ENCODE peak calls at places on chromosome 1, in five cellular contexts. Q, V, U, B and N are unnamed samples.

GRCh38 chr1:231639819-231640218 is 13.2 kb downstream of the DISC1 start:
- DNase-seq in Q (no peak), V (no peak), U (no peak), B (no peak), N (no peak)

GRCh38 chr1:14773621-14774020 is 175.1 kb downstream of the KAZN start:
- DNase-seq in Q (no peak), V (peak), U (no peak), B (no peak), N (peak)

GRCh38 chr1:61566177-61566576 is 158.8 kb downstream of the TM2D1 start:
- DNase-seq in U (no peak), B (no peak), V (no peak), Q (no peak), N (no peak)

GRCh38 chr1:214187152-214187900 is 93.6 kb upstream of the SMYD2 start:
- DNase-seq in Q (no peak), V (peak), B (no peak), U (no peak), N (no peak)

GRCh38 chr1:12406218-12407021 is 176.6 kb downstream of the VPS13D start:
- DNase-seq in U (no peak), V (peak), B (no peak), Q (no peak), N (peak)

GRCh38 chr1:167542109-167543032 is 11.2 kb downstream of the CREG1 start:
- DNase-seq in Q (no peak), U (no peak), B (no peak), V (no peak), N (peak)

GRCh38 chr1:145710291-145711027 is 3.3 kb upstream of the PDZK1 start:
- DNase-seq in V (no peak), Q (no peak), U (no peak), B (no peak), N (no peak)

GRCh38 chr1:94927405-94928175 is 680 bp upstream of the CNN3 start:
- DNase-seq in B (no peak), V (no peak), Q (no peak), U (no peak), N (no peak)

GRCh38 chr1:161162052-161162451 is 2.8 kb downstream of the USP21 start:
- DNase-seq in Q (no peak), B (no peak), V (no peak), U (no peak), N (no peak)

GRCh38 chr1:57026942-57027341 is 61.1 kb upstream of the C8B start:
- DNase-seq in Q (no peak), U (no peak), B (no peak), V (no peak), N (no peak)